ENCODE peak calls at places on chromosome 11, in six cellular contexts. R is lower leg skin, H is A549, I is psoas muscle, T is fibroblast of lung, L is sigmoid colon. F is an unnamed sample.
A peak's percentile ranks its signal among the peaks of the same experiment; 100 is the strongest.

GRCh38 chr11:120941000-120941399 is 82.9 kb upstream of the TBCEL start:
- DNase-seq in R (no peak), H (no peak), I (no peak), T (no peak), L (no peak), F (no peak)

GRCh38 chr11:17765381-17766359 is 31.1 kb downstream of the KCNC1 start:
- DNase-seq in R (no peak), H (no peak), I (peak; percentile 15), T (no peak), L (no peak), F (no peak)

GRCh38 chr11:126169291-126169690 is 42.2 kb downstream of the RPUSD4 start:
- DNase-seq in R (no peak), H (no peak), I (no peak), T (no peak), L (no peak), F (no peak)

GRCh38 chr11:107427569-107428180 is 29.9 kb downstream of the CWF19L2 start:
- DNase-seq in R (no peak), H (no peak), I (no peak), T (no peak), L (no peak), F (no peak)

GRCh38 chr11:122633219-122633829 is 22.2 kb upstream of the UBASH3B start:
- DNase-seq in R (no peak), H (peak; percentile 34), I (peak; percentile 54), T (peak; percentile 77), L (peak; percentile 46), F (no peak)

GRCh38 chr11:1866226-1866625 is 13.3 kb downstream of the LSP1 start:
- DNase-seq in R (no peak), H (no peak), I (peak; percentile 45), T (no peak), L (no peak), F (no peak)

GRCh38 chr11:124762077-124762623 is at the start of gene ESAM:
- DNase-seq in R (no peak), H (peak; percentile 31), I (no peak), T (no peak), L (no peak), F (no peak)

GRCh38 chr11:9625728-9626127 is 38.1 kb upstream of the SWAP70 start:
- DNase-seq in R (no peak), H (no peak), I (no peak), T (no peak), L (no peak), F (no peak)

GRCh38 chr11:64675417-64676252 is 47.4 kb downstream of the NRXN2 start:
- DNase-seq in R (peak; percentile 53), H (peak; percentile 64), I (peak; percentile 96), T (peak; percentile 79), L (peak; percentile 82), F (peak; percentile 62)

GRCh38 chr11:115420524-115420923 is 83.7 kb downstream of the CADM1 start:
- DNase-seq in R (no peak), H (no peak), I (no peak), T (no peak), L (no peak), F (no peak)

GRCh38 chr11:120566176-120566575 is 54.6 kb downstream of the GRIK4 start:
- DNase-seq in R (no peak), H (no peak), I (no peak), T (no peak), L (no peak), F (no peak)

GRCh38 chr11:17792161-17792560 is 57.6 kb downstream of the KCNC1 start:
- DNase-seq in R (no peak), H (no peak), I (peak; percentile 28), T (no peak), L (no peak), F (no peak)

GRCh38 chr11:24866743-24867142 is 369.9 kb downstream of the LUZP2 start:
- DNase-seq in R (no peak), H (no peak), I (no peak), T (no peak), L (no peak), F (no peak)
- H3K4me3 ChIP-seq in R (no peak overlapping the region), H (no peak overlapping the region), I (no peak overlapping the region), T (no peak overlapping the region), L (no peak overlapping the region), F (no peak overlapping the region)

GRCh38 chr11:103699216-103699615 is 337.2 kb upstream of the DDI1 start:
- DNase-seq in R (no peak), H (no peak), I (no peak), T (no peak), L (no peak), F (no peak)
- TF ChIP-seq CTCF in R (no peak), H (no peak), I (no peak), T (no peak), L (no peak), F (peak; percentile 15)

DNA sequence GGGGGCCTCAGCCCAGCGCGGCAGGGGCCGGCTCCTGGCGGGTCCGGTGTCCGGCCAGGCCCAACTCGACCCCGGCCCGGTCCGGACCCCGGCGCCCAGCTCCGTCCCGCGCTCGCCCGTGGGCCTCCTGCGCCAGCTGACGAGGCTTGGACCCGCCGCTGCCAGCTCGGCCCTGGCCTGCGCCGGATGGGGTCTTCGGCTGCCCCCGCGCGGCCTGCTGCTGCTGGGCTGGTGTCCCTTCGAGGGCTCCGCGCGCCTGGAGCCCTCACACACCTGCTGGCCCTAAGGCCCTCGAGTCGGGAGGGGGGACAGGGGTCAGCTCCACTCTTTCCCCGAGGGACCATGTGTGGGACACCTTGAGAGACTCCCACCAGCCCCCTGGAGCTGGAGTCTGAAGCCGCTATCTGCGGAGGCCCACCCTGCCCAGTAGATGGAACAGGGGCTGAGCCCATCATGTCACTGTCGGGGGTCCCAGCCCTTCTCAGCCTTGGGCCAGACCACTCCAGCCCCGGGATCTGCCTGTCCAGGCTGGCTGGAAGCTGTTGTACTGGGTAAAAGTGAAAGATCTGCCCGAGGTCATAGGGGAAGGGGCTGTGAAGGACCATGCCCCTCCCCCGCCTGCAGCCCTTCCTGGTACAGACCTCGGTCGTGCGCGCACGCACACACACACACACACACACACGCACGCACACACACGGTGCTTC is 768 bp upstream of the CDKN1C start:
- DNase-seq in R (no peak), H (no peak), I (peak; percentile 72), T (peak; percentile 42), L (peak; percentile 85), F (no peak)
- H3K4me3 ChIP-seq in R (no peak overlapping the region), H (peak overlapping the region; percentile 71), I (peak overlapping the region; percentile 88), T (no peak overlapping the region), L (peak overlapping the region; percentile 98), F (no peak overlapping the region)

GRCh38 chr11:117809236-117810055 is 12.4 kb upstream of the DSCAML1 start:
- DNase-seq in R (peak; percentile 53), H (peak; percentile 86), I (peak; percentile 82), T (no peak), L (peak; percentile 88), F (no peak)
- TF ChIP-seq CTCF in R (no peak), H (peak; percentile 57), I (peak; percentile 22), T (peak; percentile 11), L (peak; percentile 30), F (peak; percentile 24)

GRCh38 chr11:28566643-28567042 is 458.5 kb downstream of the METTL15 start:
- DNase-seq in R (peak; percentile 43), H (peak; percentile 90), I (peak; percentile 77), T (peak; percentile 96), L (peak; percentile 72), F (peak; percentile 87)
- H3K4me3 ChIP-seq in R (no peak overlapping the region), H (peak overlapping the region; percentile 25), I (peak overlapping the region; percentile 28), T (no peak overlapping the region), L (peak overlapping the region; percentile 8), F (peak overlapping the region; percentile 0)

GRCh38 chr11:118027694-118028093 is 41.5 kb downstream of the IL10RA start:
- DNase-seq in R (no peak), H (no peak), I (no peak), T (no peak), L (no peak), F (no peak)
- TF ChIP-seq CTCF in R (no peak), H (no peak), I (no peak), T (no peak), L (no peak), F (no peak)